ENCODE peak calls at places on chromosomes 5 and 9, in eight cellular contexts. Y is IMR-90, V is vagina, X is gastrocnemius medialis, M is lower leg skin, S is ovary, F is stomach, N is tibial nerve. Z is an unnamed sample.

GRCh38 chr9:1094749-1095148 is 44.6 kb downstream of the DMRT2 start:
- DNase-seq in M (no peak), Y (no peak), N (no peak), S (no peak), F (no peak), V (no peak), X (no peak), Z (no peak)

GRCh38 chr9:119963258-119963797 is 594.1 kb upstream of the BRINP1 start:
- DNase-seq in N (no peak), V (no peak), F (no peak), Y (peak), S (no peak), X (no peak), M (no peak), Z (no peak)

GRCh38 chr9:21668504-21668903 is 133.9 kb upstream of the MTAP start:
- DNase-seq in V (no peak), S (no peak), X (no peak), Y (no peak), N (no peak), M (no peak), F (no peak), Z (no peak)

GRCh38 chr5:74641778-74642542 is 1.4 kb upstream of the ENC1 start:
- DNase-seq in X (peak), Y (peak), V (no peak), F (peak), M (peak), S (peak), N (no peak), Z (peak)

GRCh38 chr5:13658761-13659160 is 285.7 kb downstream of the DNAH5 start:
- DNase-seq in Y (no peak), V (no peak), N (no peak), S (no peak), M (no peak), X (no peak), F (no peak), Z (no peak)

GRCh38 chr9:85522459-85523092 is 219.2 kb downstream of the AGTPBP1 start:
- DNase-seq in X (peak), S (peak), Y (peak), V (no peak), M (no peak), F (no peak), N (no peak), Z (peak)

GRCh38 chr9:33791117-33791516 is 4.2 kb upstream of the PRSS3 start:
- DNase-seq in X (no peak), N (no peak), M (no peak), F (no peak), V (no peak), Y (peak), S (no peak), Z (peak)

GRCh38 chr5:39876146-39876545 is 451.4 kb upstream of the DAB2 start:
- DNase-seq in N (no peak), M (no peak), S (no peak), Y (no peak), X (no peak), V (no peak), F (no peak), Z (no peak)

GRCh38 chr5:13910637-13911288 is 33.7 kb downstream of the DNAH5 start:
- DNase-seq in Y (no peak), N (no peak), V (no peak), F (no peak), M (no peak), X (no peak), S (no peak), Z (no peak)

GRCh38 chr9:97515662-97516061 is 14.2 kb downstream of the TMOD1 start:
- DNase-seq in V (no peak), M (no peak), X (no peak), N (no peak), S (no peak), F (no peak), Y (no peak), Z (no peak)

GRCh38 chr5:149485655-149486615 is 65.3 kb downstream of the CSNK1A1 start:
- DNase-seq in S (no peak), V (peak), X (peak), N (no peak), Y (peak), F (peak), M (peak), Z (peak)
- TF ChIP-seq POLR2A in S (no peak), V (no peak), X (no peak), N (no peak), Y (peak), F (no peak), M (no peak), Z (peak)

GRCh38 chr9:128555180-128555721 is 2.9 kb downstream of the SPTAN1 start:
- DNase-seq in S (no peak), Y (peak), N (no peak), V (no peak), F (no peak), M (peak), X (no peak), Z (no peak)
- TF ChIP-seq POLR2A in S (no peak), Y (no peak), N (no peak), V (no peak), F (no peak), M (no peak), X (no peak), Z (no peak)

DNA sequence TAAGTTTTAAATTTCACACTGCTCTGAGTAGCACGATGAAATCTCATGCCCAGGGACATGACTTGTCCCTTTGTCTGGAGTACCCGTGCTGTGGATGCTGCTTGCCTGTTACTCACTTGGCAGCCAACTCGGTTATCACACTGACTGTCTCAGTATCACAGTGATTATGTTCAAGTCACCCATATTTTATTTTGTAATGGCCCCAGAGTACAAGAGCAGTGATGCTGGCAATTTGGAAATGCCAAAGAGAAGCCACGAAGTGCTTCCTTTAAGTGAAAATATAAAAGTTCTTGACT is 22.8 kb upstream of the SCGB3A2 start:
- DNase-seq in N (no peak), M (no peak), F (no peak), Y (no peak), S (no peak), X (no peak), V (no peak), Z (no peak)
- TF ChIP-seq POLR2A in N (no peak), M (no peak), F (no peak), Y (no peak), S (no peak), X (no peak), V (no peak), Z (no peak)

DNA sequence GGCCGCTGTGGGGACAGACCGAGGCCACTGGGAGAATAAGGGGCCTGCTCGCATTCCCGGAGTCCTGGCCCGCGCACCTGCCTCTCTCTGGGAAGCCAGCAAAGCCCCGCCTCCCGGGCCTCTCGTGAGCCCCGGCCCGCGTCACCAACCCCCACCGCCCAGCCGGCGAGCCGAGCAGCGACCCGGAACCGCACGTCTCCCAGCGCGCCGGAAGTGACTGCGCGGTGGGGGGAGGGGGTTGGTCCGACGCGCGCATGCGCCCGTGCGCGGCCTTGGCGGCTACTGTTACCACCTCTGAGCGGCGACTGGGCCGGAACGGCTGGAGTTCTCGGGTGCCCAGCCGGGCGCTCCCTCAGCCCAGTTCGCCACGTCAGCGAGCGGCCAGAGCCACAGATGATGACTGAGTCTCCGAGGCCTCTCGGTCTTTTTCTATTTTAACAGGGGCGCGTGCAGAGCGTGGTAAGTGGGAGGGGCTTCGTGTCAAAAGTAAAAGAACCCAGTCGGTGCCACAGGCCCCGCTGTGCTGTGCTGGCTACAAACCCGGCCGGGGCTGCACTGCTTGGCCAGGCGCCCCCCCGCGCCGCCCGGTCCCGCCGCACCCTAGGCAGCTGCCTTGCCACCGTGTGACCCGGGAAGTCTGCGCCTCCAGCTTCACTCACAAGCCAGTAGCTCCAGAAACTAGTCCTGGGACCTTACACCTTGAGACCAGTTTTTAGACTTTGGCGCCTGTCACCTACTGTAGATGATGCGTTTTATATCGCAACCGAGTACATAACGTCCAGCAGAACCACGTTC is at the start of gene GOLGA1:
- DNase-seq in M (peak), S (peak), F (peak), N (peak), Y (peak), X (peak), V (peak), Z (peak)
- TF ChIP-seq POLR2A in M (no peak), S (peak), F (no peak), N (peak), Y (peak), X (peak), V (no peak), Z (peak)

GRCh38 chr9:37395229-37395628 is 27.3 kb upstream of the GRHPR start:
- DNase-seq in V (no peak), F (no peak), N (no peak), S (no peak), X (no peak), Y (no peak), M (no peak), Z (no peak)
- TF ChIP-seq POLR2A in V (no peak), F (no peak), N (no peak), S (no peak), X (no peak), Y (no peak), M (no peak), Z (no peak)